ENCODE peak calls at places on chromosome 4, in six cellular contexts. B is A549; J is CD4-positive, CD25-positive, alpha-beta regulatory T cell; Z is heart right ventricle; I is CD4-positive, alpha-beta T cell; Q is CD8-positive, alpha-beta T cell. N is an unnamed sample.

GRCh38 chr4:13484045-13484748 is at the start of gene RAB28:
- DNase-seq in B (peak; percentile 91), J (peak; percentile 87), Z (peak; percentile 95), I (peak; percentile 87), Q (peak; percentile 92), N (peak; percentile 96)

GRCh38 chr4:52586069-52586468 is 73.0 kb downstream of the USP46 start:
- DNase-seq in B (no peak), J (no peak), Z (no peak), I (no peak), Q (no peak), N (no peak)

GRCh38 chr4:41212221-41213203 is 1.8 kb downstream of the APBB2 start:
- DNase-seq in B (peak; percentile 69), J (no peak), Z (peak; percentile 50), I (no peak), Q (no peak), N (peak; percentile 36)

GRCh38 chr4:142211444-142211843 is 575.1 kb downstream of the IL15 start:
- DNase-seq in B (peak; percentile 9), J (no peak), Z (no peak), I (no peak), Q (no peak), N (no peak)

GRCh38 chr4:8547108-8547911 is 32.9 kb upstream of the GPR78 start:
- DNase-seq in B (peak; percentile 35), J (no peak), Z (no peak), I (no peak), Q (no peak), N (no peak)

GRCh38 chr4:52317361-52317879 is 266.3 kb downstream of the SPATA18 start:
- DNase-seq in B (no peak), J (no peak), Z (no peak), I (no peak), Q (no peak), N (no peak)

GRCh38 chr4:3355266-3355748 is 62.5 kb downstream of the RGS12 start:
- DNase-seq in B (no peak), J (no peak), Z (no peak), I (no peak), Q (no peak), N (no peak)

GRCh38 chr4:183596056-183596757 is 62.8 kb downstream of the RWDD4 start:
- DNase-seq in B (no peak), J (no peak), Z (no peak), I (no peak), Q (no peak), N (no peak)

GRCh38 chr4:21802406-21802805 is 146.2 kb downstream of the KCNIP4 start:
- DNase-seq in B (peak; percentile 10), J (no peak), Z (no peak), I (no peak), Q (no peak), N (no peak)

GRCh38 chr4:75708218-75708691 is 16.1 kb upstream of the USO1 start:
- DNase-seq in B (peak; percentile 50), J (no peak), Z (no peak), I (peak; percentile 33), Q (peak; percentile 41), N (no peak)

GRCh38 chr4:128916832-128917231 is 107.3 kb downstream of the JADE1 start:
- DNase-seq in B (no peak), J (no peak), Z (peak; percentile 14), I (no peak), Q (peak; percentile 11), N (no peak)

GRCh38 chr4:160811956-160812355 is 1351.8 kb downstream of the FSTL5 start:
- DNase-seq in B (no peak), J (no peak), Z (no peak), I (no peak), Q (no peak), N (no peak)

GRCh38 chr4:127214001-127214400 is 418.8 kb upstream of the INTU start:
- DNase-seq in B (no peak), J (no peak), Z (peak; percentile 18), I (no peak), Q (no peak), N (no peak)

GRCh38 chr4:23163649-23164436 is 471.1 kb downstream of the GBA3 start:
- DNase-seq in B (peak; percentile 2), J (no peak), Z (no peak), I (no peak), Q (no peak), N (no peak)

GRCh38 chr4:93313207-93313606 is 515.3 kb upstream of the ATOH1 start:
- DNase-seq in B (no peak), J (no peak), Z (no peak), I (no peak), Q (no peak), N (no peak)

GRCh38 chr4:53150631-53151488 is 215.0 kb downstream of the SCFD2 start:
- DNase-seq in B (no peak), J (no peak), Z (no peak), I (no peak), Q (no peak), N (no peak)

GRCh38 chr4:165986956-165987698 is 114.1 kb downstream of the TLL1 start:
- DNase-seq in B (no peak), J (no peak), Z (no peak), I (no peak), Q (no peak), N (no peak)

GRCh38 chr4:22052076-22052475 is 103.5 kb upstream of the KCNIP4 start:
- DNase-seq in B (no peak), J (no peak), Z (no peak), I (no peak), Q (no peak), N (no peak)

GRCh38 chr4:156252300-156253016 is 298.8 kb upstream of the CTSO start:
- DNase-seq in B (no peak), J (no peak), Z (no peak), I (no peak), Q (no peak), N (no peak)

GRCh38 chr4:173529505-173530325 is at the start of gene HAND2:
- DNase-seq in B (peak; percentile 52), J (no peak), Z (peak; percentile 87), I (no peak), Q (no peak), N (no peak)
- H3K27ac ChIP-seq in B (peak within 1 kb of the TSS; percentile 61), J (no peak within 1 kb of the TSS), Z (peak within 1 kb of the TSS; percentile 91), I (no peak within 1 kb of the TSS), Q (no peak within 1 kb of the TSS), N (no peak within 1 kb of the TSS)

DNA sequence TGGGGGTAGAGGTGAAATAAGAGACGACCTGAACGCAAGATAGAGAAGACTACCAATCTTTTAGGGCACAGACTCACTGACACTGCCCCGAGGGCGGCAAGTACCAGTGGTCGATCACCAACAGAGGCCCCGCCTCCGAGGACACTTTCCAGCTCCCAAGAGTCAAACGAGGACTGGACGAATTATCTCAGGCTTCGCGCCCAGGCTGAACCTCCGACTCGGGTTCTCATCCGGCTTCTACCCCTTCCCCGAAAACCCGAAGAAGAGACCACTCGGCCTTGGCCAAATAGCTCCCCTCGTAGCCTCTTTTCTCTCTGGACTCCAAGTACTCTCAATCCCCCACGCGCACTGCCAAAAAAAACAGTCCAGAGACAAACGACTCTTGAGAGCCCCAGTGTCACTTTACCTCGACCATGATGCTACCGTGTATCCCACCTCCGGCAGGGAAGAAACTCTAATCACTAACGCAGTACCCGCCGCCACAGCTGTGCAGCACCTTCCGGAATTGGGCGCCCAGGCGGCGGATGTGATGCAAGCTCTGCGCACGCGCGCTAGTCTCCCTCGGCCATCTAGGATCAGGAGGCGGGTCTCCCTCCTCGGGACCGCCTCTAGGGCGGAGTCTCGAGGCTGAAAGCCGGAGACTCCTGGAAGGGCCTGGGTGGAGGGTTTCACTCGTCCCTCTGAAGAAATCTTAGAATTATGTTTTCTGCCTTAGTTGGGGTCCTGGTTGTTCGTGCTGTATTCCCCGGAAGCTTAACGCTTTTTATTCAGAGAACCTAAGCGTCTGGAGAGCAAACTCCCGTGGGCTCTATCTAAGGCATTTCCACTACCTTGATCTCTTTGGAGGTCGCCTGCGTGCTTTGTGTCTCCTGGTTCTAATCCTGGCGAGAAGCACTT is at the start of gene PLRG1:
- DNase-seq in B (peak; percentile 92), J (peak; percentile 93), Z (peak; percentile 95), I (peak; percentile 92), Q (peak; percentile 94), N (peak; percentile 80)
- H3K27ac ChIP-seq in B (peak within 1 kb of the TSS; percentile 79), J (peak within 1 kb of the TSS; percentile 66), Z (no peak within 1 kb of the TSS), I (peak within 1 kb of the TSS; percentile 54), Q (peak within 1 kb of the TSS; percentile 75), N (peak within 1 kb of the TSS; percentile 64)

DNA sequence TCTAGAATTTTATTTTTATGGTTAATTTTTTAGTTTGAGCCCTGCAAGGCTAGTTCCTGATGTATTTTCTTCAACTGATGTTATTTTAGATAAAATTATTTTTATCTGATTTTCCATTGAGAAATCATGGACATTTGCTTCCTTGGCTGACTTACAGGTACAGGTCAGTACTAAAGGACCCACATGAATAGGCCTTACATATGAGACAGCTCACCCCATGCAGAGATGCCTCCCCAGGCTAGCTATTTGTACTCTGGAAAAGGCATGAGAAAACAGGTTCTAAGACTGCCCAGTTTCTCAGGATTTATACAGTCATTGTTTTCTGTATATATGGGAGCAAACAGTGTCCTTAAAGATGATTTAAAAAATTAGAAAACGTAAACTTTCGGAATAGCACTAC is 255.5 kb downstream of the BMPR1B start:
- DNase-seq in B (no peak), J (no peak), Z (no peak), I (no peak), Q (no peak), N (no peak)
- H3K27ac ChIP-seq in B (no peak overlapping the region), J (no peak overlapping the region), Z (no peak overlapping the region), I (no peak overlapping the region), Q (no peak overlapping the region), N (no peak overlapping the region)

GRCh38 chr4:7068279-7068842 is 497 bp upstream of the GRPEL1 start:
- DNase-seq in B (no peak), J (no peak), Z (no peak), I (no peak), Q (no peak), N (no peak)
- H3K27ac ChIP-seq in B (peak overlapping the region; percentile 68), J (peak overlapping the region; percentile 80), Z (peak overlapping the region; percentile 58), I (peak overlapping the region; percentile 55), Q (peak overlapping the region; percentile 74), N (peak overlapping the region; percentile 86)

GRCh38 chr4:118398226-118399090 is 45.7 kb upstream of the PRSS12 start:
- DNase-seq in B (no peak), J (no peak), Z (no peak), I (no peak), Q (no peak), N (no peak)
- H3K27ac ChIP-seq in B (no peak overlapping the region), J (no peak overlapping the region), Z (no peak overlapping the region), I (no peak overlapping the region), Q (no peak overlapping the region), N (no peak overlapping the region)

GRCh38 chr4:139764192-139764591 is 98.6 kb downstream of the MGST2 start:
- DNase-seq in B (no peak), J (no peak), Z (peak; percentile 60), I (no peak), Q (no peak), N (no peak)
- H3K27ac ChIP-seq in B (no peak overlapping the region), J (no peak overlapping the region), Z (peak overlapping the region; percentile 80), I (no peak overlapping the region), Q (no peak overlapping the region), N (no peak overlapping the region)

DNA sequence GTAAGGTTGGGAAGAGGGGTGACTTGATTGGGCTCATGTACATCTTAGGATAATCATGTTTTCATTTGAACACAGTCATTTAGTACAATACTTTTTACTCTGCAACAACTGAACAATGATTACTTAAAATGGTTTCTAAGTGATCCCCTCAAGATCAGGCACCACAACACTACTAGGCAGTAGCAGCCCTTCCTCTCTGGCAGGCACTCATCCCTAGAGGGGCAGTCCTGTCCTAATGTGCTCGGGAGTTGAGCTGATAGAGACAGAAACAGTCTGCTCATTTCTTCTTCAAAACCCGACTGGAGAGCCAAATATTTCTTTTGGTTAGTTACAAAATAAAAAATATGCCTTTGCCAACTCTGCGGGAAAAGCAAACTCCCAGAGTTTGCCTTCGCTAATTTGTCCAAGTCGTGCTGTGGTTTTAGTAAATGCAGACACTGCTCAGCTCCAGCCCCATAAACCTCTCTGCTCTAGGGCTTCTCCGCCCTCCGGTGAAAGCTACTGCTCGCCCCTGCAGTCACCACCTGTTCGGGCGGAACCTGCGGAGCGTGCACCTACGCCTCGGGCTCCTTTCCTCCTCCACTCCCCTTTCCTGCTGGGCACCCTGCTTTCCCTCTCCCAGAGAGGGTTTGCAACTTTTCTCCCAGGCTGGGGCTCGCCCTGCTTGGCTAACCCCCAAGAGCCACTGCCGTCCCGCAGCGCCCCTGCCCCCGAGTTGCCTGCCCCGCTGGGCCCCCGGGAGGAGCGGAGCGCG is 524 bp upstream of the NPNT start:
- DNase-seq in B (no peak), J (no peak), Z (no peak), I (no peak), Q (no peak), N (no peak)
- H3K27ac ChIP-seq in B (no peak overlapping the region), J (no peak overlapping the region), Z (no peak overlapping the region), I (no peak overlapping the region), Q (no peak overlapping the region), N (no peak overlapping the region)